ENCODE peak calls at places on chromosomes 3 and 15, in nine cellular contexts. One of them, this sample, is unnamed.

GRCh38 chr15:58742424-58743160 is 6.9 kb downstream of the ADAM10 start:
- DNase-seq in breast epithelium: no peak
- DNase-seq in H1: no peak
- DNase-seq in sigmoid colon: no peak
- DNase-seq in K562: no peak
- DNase-seq in endothelial cell of umbilical vein: peak
- DNase-seq in GM12891: no peak
- DNase-seq in transverse colon: no peak
- DNase-seq in stomach: no peak
- DNase-seq in this sample: no peak

GRCh38 chr3:133824961-133825485 is 19.4 kb downstream of the SRPRB start:
- DNase-seq in H1: no peak
- DNase-seq in transverse colon: no peak
- DNase-seq in breast epithelium: no peak
- DNase-seq in endothelial cell of umbilical vein: no peak
- DNase-seq in stomach: no peak
- DNase-seq in sigmoid colon: no peak
- DNase-seq in GM12891: no peak
- DNase-seq in K562: no peak
- DNase-seq in this sample: no peak

GRCh38 chr15:45821390-45821789 is 186.6 kb downstream of the SQOR start:
- DNase-seq in transverse colon: no peak
- DNase-seq in K562: no peak
- DNase-seq in GM12891: no peak
- DNase-seq in stomach: no peak
- DNase-seq in H1: no peak
- DNase-seq in breast epithelium: no peak
- DNase-seq in sigmoid colon: no peak
- DNase-seq in endothelial cell of umbilical vein: no peak
- DNase-seq in this sample: no peak

GRCh38 chr15:80179025-80179759 is 26.4 kb downstream of the FAH start:
- DNase-seq in H1: no peak
- DNase-seq in stomach: peak
- DNase-seq in K562: no peak
- DNase-seq in GM12891: no peak
- DNase-seq in breast epithelium: no peak
- DNase-seq in transverse colon: no peak
- DNase-seq in endothelial cell of umbilical vein: peak
- DNase-seq in sigmoid colon: no peak
- DNase-seq in this sample: no peak

GRCh38 chr15:39413558-39413957 is 167.3 kb upstream of the THBS1 start:
- DNase-seq in K562: no peak
- DNase-seq in endothelial cell of umbilical vein: no peak
- DNase-seq in GM12891: no peak
- DNase-seq in H1: no peak
- DNase-seq in breast epithelium: no peak
- DNase-seq in sigmoid colon: no peak
- DNase-seq in stomach: no peak
- DNase-seq in transverse colon: no peak
- DNase-seq in this sample: no peak

GRCh38 chr15:22780267-22780666 is 6.2 kb upstream of the NIPA1 start:
- DNase-seq in K562: no peak
- DNase-seq in stomach: no peak
- DNase-seq in endothelial cell of umbilical vein: no peak
- DNase-seq in H1: no peak
- DNase-seq in sigmoid colon: no peak
- DNase-seq in transverse colon: no peak
- DNase-seq in GM12891: no peak
- DNase-seq in breast epithelium: no peak
- DNase-seq in this sample: no peak

GRCh38 chr15:73746288-73746687 is 6.9 kb downstream of the INSYN1 start:
- DNase-seq in transverse colon: no peak
- DNase-seq in stomach: no peak
- DNase-seq in endothelial cell of umbilical vein: no peak
- DNase-seq in K562: no peak
- DNase-seq in sigmoid colon: no peak
- DNase-seq in H1: no peak
- DNase-seq in GM12891: no peak
- DNase-seq in breast epithelium: no peak
- DNase-seq in this sample: no peak

GRCh38 chr15:68289621-68290352 is 12.2 kb downstream of the FEM1B start:
- DNase-seq in GM12891: no peak
- DNase-seq in endothelial cell of umbilical vein: no peak
- DNase-seq in K562: no peak
- DNase-seq in H1: no peak
- DNase-seq in breast epithelium: no peak
- DNase-seq in sigmoid colon: no peak
- DNase-seq in stomach: no peak
- DNase-seq in transverse colon: no peak
- DNase-seq in this sample: no peak

GRCh38 chr3:24264748-24265158 is 229.9 kb downstream of the THRB start:
- DNase-seq in transverse colon: no peak
- DNase-seq in K562: peak
- DNase-seq in GM12891: peak
- DNase-seq in stomach: no peak
- DNase-seq in breast epithelium: no peak
- DNase-seq in endothelial cell of umbilical vein: peak
- DNase-seq in sigmoid colon: no peak
- DNase-seq in H1: no peak
- DNase-seq in this sample: no peak

GRCh38 chr3:183197734-183198133 is 35.2 kb upstream of the LAMP3 start:
- DNase-seq in GM12891: no peak
- DNase-seq in breast epithelium: no peak
- DNase-seq in transverse colon: no peak
- DNase-seq in sigmoid colon: no peak
- DNase-seq in stomach: no peak
- DNase-seq in K562: no peak
- DNase-seq in endothelial cell of umbilical vein: no peak
- DNase-seq in H1: no peak
- DNase-seq in this sample: no peak
- TF ChIP-seq POLR2AphosphoS5 in GM12891: no peak
- TF ChIP-seq POLR2AphosphoS5 in breast epithelium: no peak
- TF ChIP-seq POLR2AphosphoS5 in transverse colon: no peak
- TF ChIP-seq POLR2AphosphoS5 in sigmoid colon: no peak
- TF ChIP-seq POLR2AphosphoS5 in stomach: no peak
- TF ChIP-seq POLR2AphosphoS5 in K562: no peak
- TF ChIP-seq POLR2AphosphoS5 in endothelial cell of umbilical vein: no peak
- TF ChIP-seq POLR2AphosphoS5 in H1: no peak
- TF ChIP-seq POLR2AphosphoS5 in this sample: no peak

GRCh38 chr3:49786357-49787181 is at the start of gene IP6K1:
- DNase-seq in transverse colon: peak
- DNase-seq in stomach: peak
- DNase-seq in H1: peak
- DNase-seq in breast epithelium: peak
- DNase-seq in K562: peak
- DNase-seq in GM12891: peak
- DNase-seq in endothelial cell of umbilical vein: peak
- DNase-seq in sigmoid colon: peak
- DNase-seq in this sample: peak
- TF ChIP-seq POLR2A in transverse colon: peak
- TF ChIP-seq POLR2A in stomach: no peak
- TF ChIP-seq POLR2A in H1: no peak
- TF ChIP-seq POLR2A in breast epithelium: peak
- TF ChIP-seq POLR2A in K562: peak
- TF ChIP-seq POLR2A in GM12891: peak
- TF ChIP-seq POLR2A in endothelial cell of umbilical vein: peak
- TF ChIP-seq POLR2A in sigmoid colon: peak
- TF ChIP-seq POLR2A in this sample: peak

GRCh38 chr3:98564282-98565005 is 29.0 kb downstream of the CPOX start:
- DNase-seq in stomach: no peak
- DNase-seq in endothelial cell of umbilical vein: no peak
- DNase-seq in breast epithelium: no peak
- DNase-seq in GM12891: no peak
- DNase-seq in H1: no peak
- DNase-seq in K562: no peak
- DNase-seq in sigmoid colon: no peak
- DNase-seq in transverse colon: no peak
- DNase-seq in this sample: no peak

GRCh38 chr3:98560911-98561310 is 29.1 kb downstream of the GPR15 start:
- DNase-seq in breast epithelium: no peak
- DNase-seq in sigmoid colon: no peak
- DNase-seq in K562: no peak
- DNase-seq in stomach: no peak
- DNase-seq in GM12891: no peak
- DNase-seq in transverse colon: no peak
- DNase-seq in H1: no peak
- DNase-seq in endothelial cell of umbilical vein: no peak
- DNase-seq in this sample: no peak

GRCh38 chr3:98563661-98564281 is 29.6 kb downstream of the CPOX start:
- DNase-seq in sigmoid colon: no peak
- DNase-seq in breast epithelium: no peak
- DNase-seq in stomach: no peak
- DNase-seq in GM12891: no peak
- DNase-seq in H1: no peak
- DNase-seq in transverse colon: no peak
- DNase-seq in endothelial cell of umbilical vein: no peak
- DNase-seq in K562: no peak
- DNase-seq in this sample: no peak

GRCh38 chr3:98565237-98565643 is 28.2 kb downstream of the CPOX start:
- DNase-seq in GM12891: no peak
- DNase-seq in endothelial cell of umbilical vein: no peak
- DNase-seq in transverse colon: no peak
- DNase-seq in H1: no peak
- DNase-seq in sigmoid colon: no peak
- DNase-seq in K562: no peak
- DNase-seq in breast epithelium: no peak
- DNase-seq in stomach: no peak
- DNase-seq in this sample: no peak

GRCh38 chr3:98561727-98562521 is 30.1 kb downstream of the GPR15 start:
- DNase-seq in sigmoid colon: no peak
- DNase-seq in stomach: no peak
- DNase-seq in H1: no peak
- DNase-seq in GM12891: no peak
- DNase-seq in K562: no peak
- DNase-seq in breast epithelium: no peak
- DNase-seq in transverse colon: no peak
- DNase-seq in endothelial cell of umbilical vein: no peak
- DNase-seq in this sample: no peak
- TF ChIP-seq POLR2AphosphoS5 in sigmoid colon: no peak
- TF ChIP-seq POLR2AphosphoS5 in stomach: no peak
- TF ChIP-seq POLR2AphosphoS5 in H1: no peak
- TF ChIP-seq POLR2AphosphoS5 in GM12891: peak
- TF ChIP-seq POLR2AphosphoS5 in K562: no peak
- TF ChIP-seq POLR2AphosphoS5 in breast epithelium: no peak
- TF ChIP-seq POLR2AphosphoS5 in transverse colon: no peak
- TF ChIP-seq POLR2AphosphoS5 in endothelial cell of umbilical vein: no peak
- TF ChIP-seq POLR2AphosphoS5 in this sample: no peak

GRCh38 chr3:20040476-20041196 is 390 bp downstream of the KAT2B start:
- DNase-seq in H1: no peak
- DNase-seq in GM12891: peak
- DNase-seq in sigmoid colon: peak
- DNase-seq in stomach: peak
- DNase-seq in transverse colon: peak
- DNase-seq in K562: peak
- DNase-seq in endothelial cell of umbilical vein: peak
- DNase-seq in breast epithelium: peak
- DNase-seq in this sample: peak
- TF ChIP-seq POLR2A in H1: no peak
- TF ChIP-seq POLR2A in GM12891: no peak
- TF ChIP-seq POLR2A in sigmoid colon: peak
- TF ChIP-seq POLR2A in stomach: no peak
- TF ChIP-seq POLR2A in transverse colon: peak
- TF ChIP-seq POLR2A in K562: peak
- TF ChIP-seq POLR2A in endothelial cell of umbilical vein: no peak
- TF ChIP-seq POLR2A in breast epithelium: no peak
- TF ChIP-seq POLR2A in this sample: peak

This sample was measured in prostate gland.